ENCODE peak calls at places on chromosomes 11 and 22, in four cellular contexts. One of them, this sample, is unnamed.

GRCh38 chr22:43491177-43491576 is 79.4 kb downstream of the MPPED1 start:
- DNase-seq in effector CD4-positive, alpha-beta T cell: no peak
- DNase-seq in aorta: no peak
- DNase-seq in transverse colon: no peak
- DNase-seq in this sample: no peak

GRCh38 chr11:45671246-45672171 is 6.1 kb upstream of the CHST1 start:
- DNase-seq in effector CD4-positive, alpha-beta T cell: no peak
- DNase-seq in aorta: peak; percentile 29
- DNase-seq in transverse colon: no peak
- DNase-seq in this sample: no peak

GRCh38 chr11:27084407-27084985 is 43.9 kb downstream of the BBOX1 start:
- DNase-seq in transverse colon: no peak
- DNase-seq in aorta: no peak
- DNase-seq in effector CD4-positive, alpha-beta T cell: no peak
- DNase-seq in this sample: no peak

GRCh38 chr22:23745780-23746179 is 5.1 kb downstream of the ZNF70 start:
- DNase-seq in effector CD4-positive, alpha-beta T cell: no peak
- DNase-seq in aorta: no peak
- DNase-seq in transverse colon: no peak
- DNase-seq in this sample: no peak

GRCh38 chr11:98040061-98040808 is 980.5 kb upstream of the CNTN5 start:
- DNase-seq in effector CD4-positive, alpha-beta T cell: no peak
- DNase-seq in aorta: no peak
- DNase-seq in transverse colon: no peak
- DNase-seq in this sample: no peak

GRCh38 chr11:18523079-18523478 is 3.7 kb downstream of the TSG101 start:
- DNase-seq in effector CD4-positive, alpha-beta T cell: no peak
- DNase-seq in aorta: no peak
- DNase-seq in transverse colon: no peak
- DNase-seq in this sample: no peak

GRCh38 chr11:58444285-58444684 is 2.2 kb upstream of the OR5B12 start:
- DNase-seq in aorta: no peak
- DNase-seq in effector CD4-positive, alpha-beta T cell: no peak
- DNase-seq in transverse colon: no peak
- DNase-seq in this sample: no peak

GRCh38 chr11:92941676-92942571 is 27.5 kb upstream of the MTNR1B start:
- DNase-seq in aorta: no peak
- DNase-seq in transverse colon: no peak
- DNase-seq in effector CD4-positive, alpha-beta T cell: no peak
- DNase-seq in this sample: no peak

GRCh38 chr11:110079726-110080125 is 13.5 kb upstream of the ZC3H12C start:
- DNase-seq in transverse colon: no peak
- DNase-seq in aorta: no peak
- DNase-seq in effector CD4-positive, alpha-beta T cell: no peak
- DNase-seq in this sample: no peak

GRCh38 chr11:105466582-105467228 is 143.2 kb upstream of the GRIA4 start:
- DNase-seq in effector CD4-positive, alpha-beta T cell: no peak
- DNase-seq in transverse colon: no peak
- DNase-seq in aorta: no peak
- DNase-seq in this sample: no peak

GRCh38 chr11:8839957-8840945 is 70.7 kb upstream of the AKIP1 start:
- DNase-seq in aorta: no peak
- DNase-seq in effector CD4-positive, alpha-beta T cell: no peak
- DNase-seq in transverse colon: peak; percentile 59
- DNase-seq in this sample: peak; percentile 65

GRCh38 chr11:64888406-64888757 is 10.0 kb upstream of the EHD1 start:
- DNase-seq in effector CD4-positive, alpha-beta T cell: no peak
- DNase-seq in aorta: no peak
- DNase-seq in transverse colon: no peak
- DNase-seq in this sample: no peak

GRCh38 chr11:128521697-128522062 is 65.7 kb downstream of the ETS1 start:
- DNase-seq in transverse colon: no peak
- DNase-seq in effector CD4-positive, alpha-beta T cell: no peak
- DNase-seq in aorta: peak; percentile 58
- DNase-seq in this sample: no peak

GRCh38 chr11:125468852-125469251 is 27.2 kb downstream of the FEZ1 start:
- DNase-seq in transverse colon: no peak
- DNase-seq in aorta: no peak
- DNase-seq in effector CD4-positive, alpha-beta T cell: no peak
- DNase-seq in this sample: no peak

GRCh38 chr11:107042748-107043147 is 24.5 kb upstream of the GUCY1A2 start:
- DNase-seq in transverse colon: no peak
- DNase-seq in aorta: no peak
- DNase-seq in effector CD4-positive, alpha-beta T cell: no peak
- DNase-seq in this sample: no peak

GRCh38 chr11:18731427-18731826 is 5.4 kb upstream of the IGSF22 start:
- DNase-seq in effector CD4-positive, alpha-beta T cell: no peak
- DNase-seq in aorta: no peak
- DNase-seq in transverse colon: no peak
- DNase-seq in this sample: no peak

GRCh38 chr11:72578051-72578450 is 96.2 kb downstream of the PDE2A start:
- DNase-seq in aorta: peak; percentile 22
- DNase-seq in effector CD4-positive, alpha-beta T cell: no peak
- DNase-seq in transverse colon: peak; percentile 4
- DNase-seq in this sample: no peak

GRCh38 chr11:26187639-26188038 is 144.3 kb upstream of the ANO3 start:
- DNase-seq in transverse colon: no peak
- DNase-seq in effector CD4-positive, alpha-beta T cell: no peak
- DNase-seq in aorta: no peak
- DNase-seq in this sample: no peak

GRCh38 chr11:118699508-118700220 is 20.2 kb upstream of the TREH start:
- DNase-seq in aorta: no peak
- DNase-seq in effector CD4-positive, alpha-beta T cell: peak; percentile 69
- DNase-seq in transverse colon: no peak
- DNase-seq in this sample: no peak

GRCh38 chr22:22427542-22428065 is 80.9 kb downstream of the ZNF280B start:
- DNase-seq in effector CD4-positive, alpha-beta T cell: no peak
- DNase-seq in aorta: no peak
- DNase-seq in transverse colon: no peak
- DNase-seq in this sample: no peak